ENCODE peak calls at places on chromosomes 16 and 17, in five cellular contexts. One of them, this sample, is unnamed.

GRCh38 chr16:803751-804075 is 3.2 kb upstream of the GNG13 start:
- DNase-seq in CD8-positive, alpha-beta T cell: no peak
- DNase-seq in AG10803: no peak
- DNase-seq in cardiac muscle cell: no peak
- DNase-seq in CD8-positive, alpha-beta memory T cell: no peak
- DNase-seq in this sample: no peak

GRCh38 chr17:55705847-55706246 is 16.8 kb downstream of the TMEM100 start:
- DNase-seq in cardiac muscle cell: no peak
- DNase-seq in CD8-positive, alpha-beta memory T cell: no peak
- DNase-seq in AG10803: no peak
- DNase-seq in CD8-positive, alpha-beta T cell: no peak
- DNase-seq in this sample: no peak

GRCh38 chr17:50364061-50364458 is 8.9 kb downstream of the MRPL27 start:
- DNase-seq in CD8-positive, alpha-beta memory T cell: no peak
- DNase-seq in CD8-positive, alpha-beta T cell: no peak
- DNase-seq in cardiac muscle cell: no peak
- DNase-seq in AG10803: no peak
- DNase-seq in this sample: no peak

GRCh38 chr17:81667754-81668153 is 1.2 kb downstream of the CCDC137 start:
- DNase-seq in CD8-positive, alpha-beta memory T cell: no peak
- DNase-seq in CD8-positive, alpha-beta T cell: no peak
- DNase-seq in AG10803: no peak
- DNase-seq in cardiac muscle cell: no peak
- DNase-seq in this sample: no peak

GRCh38 chr17:56834380-56835258 is 668 bp downstream of the DGKE start:
- DNase-seq in AG10803: peak; percentile 5
- DNase-seq in CD8-positive, alpha-beta memory T cell: peak; percentile 68
- DNase-seq in CD8-positive, alpha-beta T cell: peak; percentile 71
- DNase-seq in cardiac muscle cell: peak; percentile 60
- DNase-seq in this sample: peak; percentile 73

GRCh38 chr17:36697907-36698526 is 96.6 kb downstream of the MRM1 start:
- DNase-seq in CD8-positive, alpha-beta T cell: no peak
- DNase-seq in AG10803: no peak
- DNase-seq in CD8-positive, alpha-beta memory T cell: no peak
- DNase-seq in cardiac muscle cell: peak; percentile 71
- DNase-seq in this sample: peak; percentile 59

GRCh38 chr16:8877894-8878522 is 4.1 kb upstream of the LITAFD start:
- DNase-seq in CD8-positive, alpha-beta T cell: no peak
- DNase-seq in CD8-positive, alpha-beta memory T cell: no peak
- DNase-seq in AG10803: no peak
- DNase-seq in cardiac muscle cell: no peak
- DNase-seq in this sample: no peak

GRCh38 chr17:57557793-57558681 is 187.1 kb downstream of the CCDC182 start:
- DNase-seq in AG10803: peak; percentile 48
- DNase-seq in CD8-positive, alpha-beta memory T cell: no peak
- DNase-seq in CD8-positive, alpha-beta T cell: no peak
- DNase-seq in cardiac muscle cell: no peak
- DNase-seq in this sample: no peak

GRCh38 chr16:2212362-2213324 is 2.0 kb upstream of the BRICD5 start:
- DNase-seq in AG10803: no peak
- DNase-seq in cardiac muscle cell: no peak
- DNase-seq in CD8-positive, alpha-beta memory T cell: no peak
- DNase-seq in CD8-positive, alpha-beta T cell: no peak
- DNase-seq in this sample: no peak

GRCh38 chr16:11188801-11189740 is 66.9 kb downstream of the SOCS1 start:
- DNase-seq in CD8-positive, alpha-beta memory T cell: no peak
- DNase-seq in cardiac muscle cell: no peak
- DNase-seq in CD8-positive, alpha-beta T cell: no peak
- DNase-seq in AG10803: no peak
- DNase-seq in this sample: no peak

GRCh38 chr17:4721203-4722135 is 9.8 kb upstream of the MED11 start:
- DNase-seq in cardiac muscle cell: no peak
- DNase-seq in AG10803: no peak
- DNase-seq in CD8-positive, alpha-beta memory T cell: no peak
- DNase-seq in CD8-positive, alpha-beta T cell: no peak
- DNase-seq in this sample: no peak

GRCh38 chr17:49259663-49260010 is 29.1 kb upstream of the PHOSPHO1 start:
- DNase-seq in CD8-positive, alpha-beta memory T cell: no peak
- DNase-seq in AG10803: no peak
- DNase-seq in cardiac muscle cell: no peak
- DNase-seq in CD8-positive, alpha-beta T cell: no peak
- DNase-seq in this sample: no peak
- H3K4me3 ChIP-seq in CD8-positive, alpha-beta memory T cell: peak overlapping the region; percentile 63
- H3K4me3 ChIP-seq in AG10803: peak overlapping the region; percentile 58
- H3K4me3 ChIP-seq in cardiac muscle cell: no peak overlapping the region
- H3K4me3 ChIP-seq in CD8-positive, alpha-beta T cell: peak overlapping the region; percentile 66
- H3K4me3 ChIP-seq in this sample: peak overlapping the region; percentile 26

DNA sequence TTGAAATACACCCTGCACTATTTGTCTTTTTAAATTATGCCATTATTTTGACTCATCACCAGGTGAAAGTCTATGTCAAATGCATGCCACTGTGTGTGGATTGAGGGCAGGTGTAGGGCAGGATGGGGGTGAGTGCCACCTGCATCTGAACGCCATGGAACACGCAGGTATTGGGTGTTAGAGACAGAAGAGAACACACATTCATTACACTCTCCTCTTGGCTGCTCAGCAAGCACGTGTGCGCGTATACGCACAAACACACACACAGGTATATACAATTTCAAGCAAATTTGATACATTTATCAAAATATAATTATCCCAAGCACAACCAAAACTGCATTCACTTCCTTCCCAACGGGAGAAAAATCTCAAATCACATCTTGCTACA is 268.9 kb downstream of the NTN1 start:
- DNase-seq in AG10803: no peak
- DNase-seq in CD8-positive, alpha-beta T cell: no peak
- DNase-seq in cardiac muscle cell: no peak
- DNase-seq in CD8-positive, alpha-beta memory T cell: no peak
- DNase-seq in this sample: no peak
- H3K4me3 ChIP-seq in AG10803: no peak overlapping the region
- H3K4me3 ChIP-seq in CD8-positive, alpha-beta T cell: no peak overlapping the region
- H3K4me3 ChIP-seq in cardiac muscle cell: no peak overlapping the region
- H3K4me3 ChIP-seq in CD8-positive, alpha-beta memory T cell: no peak overlapping the region
- H3K4me3 ChIP-seq in this sample: no peak overlapping the region

DNA sequence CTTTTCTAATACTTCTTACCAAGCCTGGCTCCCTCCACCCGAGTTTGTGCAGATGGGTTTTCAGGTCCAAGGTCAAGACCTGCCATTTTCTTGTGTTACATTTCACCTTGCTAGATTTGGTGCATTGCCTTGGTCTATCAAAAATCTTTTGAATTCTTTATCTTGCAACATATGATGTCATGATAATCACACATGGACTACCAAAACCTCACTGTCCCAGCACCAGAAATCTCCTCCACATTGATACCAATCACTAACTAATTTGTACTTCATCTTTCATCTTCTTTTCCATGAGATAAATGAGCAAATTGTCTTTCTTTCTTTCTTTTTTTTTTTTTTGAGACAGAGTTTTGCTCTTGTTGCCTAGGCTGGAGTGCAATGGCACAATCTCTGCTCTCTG is 33.0 kb upstream of the ZFHX3 start:
- DNase-seq in cardiac muscle cell: no peak
- DNase-seq in CD8-positive, alpha-beta T cell: no peak
- DNase-seq in CD8-positive, alpha-beta memory T cell: no peak
- DNase-seq in AG10803: no peak
- DNase-seq in this sample: no peak
- H3K4me3 ChIP-seq in cardiac muscle cell: no peak overlapping the region
- H3K4me3 ChIP-seq in CD8-positive, alpha-beta T cell: no peak overlapping the region
- H3K4me3 ChIP-seq in CD8-positive, alpha-beta memory T cell: no peak overlapping the region
- H3K4me3 ChIP-seq in AG10803: no peak overlapping the region
- H3K4me3 ChIP-seq in this sample: no peak overlapping the region

GRCh38 chr17:12965988-12966387 is 51.8 kb downstream of the ELAC2 start:
- DNase-seq in CD8-positive, alpha-beta memory T cell: no peak
- DNase-seq in cardiac muscle cell: no peak
- DNase-seq in AG10803: no peak
- DNase-seq in CD8-positive, alpha-beta T cell: no peak
- DNase-seq in this sample: no peak
- H3K4me3 ChIP-seq in CD8-positive, alpha-beta memory T cell: no peak overlapping the region
- H3K4me3 ChIP-seq in cardiac muscle cell: no peak overlapping the region
- H3K4me3 ChIP-seq in AG10803: no peak overlapping the region
- H3K4me3 ChIP-seq in CD8-positive, alpha-beta T cell: no peak overlapping the region
- H3K4me3 ChIP-seq in this sample: no peak overlapping the region

DNA sequence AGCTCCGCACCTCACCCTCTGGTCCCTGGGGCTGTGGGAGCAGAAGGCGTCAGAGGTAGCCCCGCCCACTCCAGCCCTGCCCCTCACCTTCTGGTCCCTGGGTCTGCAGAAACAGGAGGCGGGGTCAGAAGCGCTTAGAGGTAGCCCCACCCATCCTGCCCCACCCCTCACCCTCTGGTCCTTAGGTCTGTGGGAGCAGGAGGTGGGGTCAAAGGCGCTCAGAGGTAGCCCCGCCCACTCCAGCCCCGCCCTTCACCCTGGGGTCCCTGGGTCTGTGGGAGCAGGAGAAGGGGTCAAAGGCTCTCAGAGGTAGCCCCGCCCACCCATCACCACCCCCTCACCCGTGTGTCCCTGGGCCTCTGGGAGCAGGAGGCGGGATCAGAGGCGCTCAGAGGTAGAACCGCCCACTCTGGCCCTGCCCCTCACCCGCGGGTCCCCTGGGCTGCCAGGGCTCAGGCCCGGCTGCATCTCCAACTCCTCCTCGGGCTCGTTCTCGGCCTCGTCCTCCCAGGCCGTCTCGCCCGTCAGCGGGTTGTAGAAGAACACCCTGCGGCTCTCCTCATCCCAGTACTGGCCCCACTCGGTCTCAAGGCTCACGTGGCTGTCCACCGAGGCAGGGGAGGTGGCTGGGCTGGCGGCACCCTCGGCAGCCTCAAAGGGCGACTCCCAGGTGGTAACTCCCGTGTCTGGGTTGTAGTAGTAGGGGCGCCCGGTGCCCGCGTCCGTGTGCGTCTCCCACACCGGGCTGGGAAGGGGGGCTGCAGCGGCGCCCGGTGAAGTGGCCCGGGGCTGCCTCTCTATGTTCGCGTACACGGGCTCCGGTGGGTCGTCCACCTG is 27.2 kb downstream of the ARHGAP27 start:
- DNase-seq in CD8-positive, alpha-beta T cell: no peak
- DNase-seq in CD8-positive, alpha-beta memory T cell: no peak
- DNase-seq in AG10803: no peak
- DNase-seq in cardiac muscle cell: peak; percentile 75
- DNase-seq in this sample: no peak
- H3K4me3 ChIP-seq in CD8-positive, alpha-beta T cell: no peak overlapping the region
- H3K4me3 ChIP-seq in CD8-positive, alpha-beta memory T cell: no peak overlapping the region
- H3K4me3 ChIP-seq in AG10803: no peak overlapping the region
- H3K4me3 ChIP-seq in cardiac muscle cell: no peak overlapping the region
- H3K4me3 ChIP-seq in this sample: no peak overlapping the region

GRCh38 chr16:49851468-49851787 is 4.5 kb downstream of the ZNF423 start:
- DNase-seq in CD8-positive, alpha-beta memory T cell: no peak
- DNase-seq in CD8-positive, alpha-beta T cell: no peak
- DNase-seq in cardiac muscle cell: no peak
- DNase-seq in AG10803: no peak
- DNase-seq in this sample: no peak
- H3K4me3 ChIP-seq in CD8-positive, alpha-beta memory T cell: no peak overlapping the region
- H3K4me3 ChIP-seq in CD8-positive, alpha-beta T cell: no peak overlapping the region
- H3K4me3 ChIP-seq in cardiac muscle cell: no peak overlapping the region
- H3K4me3 ChIP-seq in AG10803: no peak overlapping the region
- H3K4me3 ChIP-seq in this sample: no peak overlapping the region

GRCh38 chr17:46818929-46819859 is 702 bp upstream of the WNT3 start:
- DNase-seq in cardiac muscle cell: no peak
- DNase-seq in CD8-positive, alpha-beta memory T cell: no peak
- DNase-seq in CD8-positive, alpha-beta T cell: peak; percentile 23
- DNase-seq in AG10803: no peak
- DNase-seq in this sample: no peak
- H3K4me3 ChIP-seq in cardiac muscle cell: peak overlapping the region; percentile 35
- H3K4me3 ChIP-seq in CD8-positive, alpha-beta memory T cell: peak overlapping the region; percentile 34
- H3K4me3 ChIP-seq in CD8-positive, alpha-beta T cell: peak overlapping the region; percentile 52
- H3K4me3 ChIP-seq in AG10803: peak overlapping the region; percentile 24
- H3K4me3 ChIP-seq in this sample: no peak overlapping the region

GRCh38 chr16:88753191-88753590 is 31.8 kb downstream of the PIEZO1 start:
- DNase-seq in cardiac muscle cell: no peak
- DNase-seq in AG10803: no peak
- DNase-seq in CD8-positive, alpha-beta T cell: no peak
- DNase-seq in CD8-positive, alpha-beta memory T cell: no peak
- DNase-seq in this sample: no peak

GRCh38 chr16:88753600-88753999 is 31.4 kb downstream of the PIEZO1 start:
- DNase-seq in CD8-positive, alpha-beta T cell: no peak
- DNase-seq in AG10803: no peak
- DNase-seq in CD8-positive, alpha-beta memory T cell: no peak
- DNase-seq in cardiac muscle cell: no peak
- DNase-seq in this sample: no peak

GRCh38 chr16:88755745-88756443 is 29.1 kb downstream of the PIEZO1 start:
- DNase-seq in CD8-positive, alpha-beta memory T cell: no peak
- DNase-seq in AG10803: no peak
- DNase-seq in cardiac muscle cell: no peak
- DNase-seq in CD8-positive, alpha-beta T cell: no peak
- DNase-seq in this sample: no peak

GRCh38 chr16:88754109-88754911 is 30.7 kb downstream of the PIEZO1 start:
- DNase-seq in CD8-positive, alpha-beta T cell: no peak
- DNase-seq in AG10803: no peak
- DNase-seq in cardiac muscle cell: no peak
- DNase-seq in CD8-positive, alpha-beta memory T cell: no peak
- DNase-seq in this sample: no peak

GRCh38 chr16:88754912-88755744 is 29.9 kb downstream of the PIEZO1 start:
- DNase-seq in AG10803: peak; percentile 60
- DNase-seq in CD8-positive, alpha-beta T cell: peak; percentile 19
- DNase-seq in cardiac muscle cell: no peak
- DNase-seq in CD8-positive, alpha-beta memory T cell: no peak
- DNase-seq in this sample: peak; percentile 36
- H3K4me3 ChIP-seq in AG10803: no peak overlapping the region
- H3K4me3 ChIP-seq in CD8-positive, alpha-beta T cell: no peak overlapping the region
- H3K4me3 ChIP-seq in cardiac muscle cell: no peak overlapping the region
- H3K4me3 ChIP-seq in CD8-positive, alpha-beta memory T cell: no peak overlapping the region
- H3K4me3 ChIP-seq in this sample: no peak overlapping the region